ENCODE peak calls at places on chromosomes 12 and 14, in six cellular contexts. One of them, this sample, is unnamed.

GRCh38 chr14:66163023-66163422 is 323.1 kb upstream of the CCDC196 start:
- DNase-seq in tibial artery: no peak
- DNase-seq in psoas muscle: no peak
- DNase-seq in transverse colon: no peak
- DNase-seq in pancreas: no peak
- DNase-seq in uterus: no peak
- DNase-seq in this sample: no peak

GRCh38 chr12:76920182-76921014 is 41.6 kb upstream of the CSRP2 start:
- DNase-seq in uterus: no peak
- DNase-seq in pancreas: no peak
- DNase-seq in tibial artery: no peak
- DNase-seq in transverse colon: no peak
- DNase-seq in psoas muscle: no peak
- DNase-seq in this sample: no peak

GRCh38 chr12:132429122-132429931 is 60.6 kb upstream of the FBRSL1 start:
- DNase-seq in psoas muscle: no peak
- DNase-seq in uterus: no peak
- DNase-seq in tibial artery: no peak
- DNase-seq in transverse colon: no peak
- DNase-seq in pancreas: peak
- DNase-seq in this sample: no peak

GRCh38 chr12:104632724-104633181 is 176.0 kb downstream of the CHST11 start:
- DNase-seq in psoas muscle: no peak
- DNase-seq in uterus: peak
- DNase-seq in tibial artery: no peak
- DNase-seq in transverse colon: no peak
- DNase-seq in pancreas: no peak
- DNase-seq in this sample: no peak

GRCh38 chr14:20429801-20430669 is 5.9 kb downstream of the KLHL33 start:
- DNase-seq in uterus: no peak
- DNase-seq in transverse colon: peak
- DNase-seq in tibial artery: no peak
- DNase-seq in pancreas: no peak
- DNase-seq in psoas muscle: no peak
- DNase-seq in this sample: no peak

GRCh38 chr12:116916122-116916521 is 5.4 kb downstream of the FBXW8 start:
- DNase-seq in psoas muscle: no peak
- DNase-seq in uterus: no peak
- DNase-seq in pancreas: no peak
- DNase-seq in transverse colon: no peak
- DNase-seq in tibial artery: no peak
- DNase-seq in this sample: no peak

GRCh38 chr14:85233756-85234545 is 296.0 kb upstream of the FLRT2 start:
- DNase-seq in transverse colon: no peak
- DNase-seq in pancreas: no peak
- DNase-seq in uterus: no peak
- DNase-seq in tibial artery: no peak
- DNase-seq in psoas muscle: no peak
- DNase-seq in this sample: no peak

GRCh38 chr14:32706672-32707071 is 232.0 kb upstream of the NPAS3 start:
- DNase-seq in pancreas: no peak
- DNase-seq in transverse colon: no peak
- DNase-seq in tibial artery: no peak
- DNase-seq in psoas muscle: no peak
- DNase-seq in uterus: no peak
- DNase-seq in this sample: no peak

GRCh38 chr12:58387199-58387598 is 445.8 kb downstream of the ATP23 start:
- DNase-seq in transverse colon: no peak
- DNase-seq in uterus: no peak
- DNase-seq in pancreas: no peak
- DNase-seq in psoas muscle: no peak
- DNase-seq in tibial artery: no peak
- DNase-seq in this sample: no peak

GRCh38 chr14:81533536-81534343 is at the start of gene SEL1L:
- DNase-seq in tibial artery: peak
- DNase-seq in psoas muscle: peak
- DNase-seq in transverse colon: peak
- DNase-seq in uterus: peak
- DNase-seq in pancreas: peak
- DNase-seq in this sample: peak
- H3K27ac ChIP-seq in tibial artery: peak
- H3K27ac ChIP-seq in psoas muscle: peak
- H3K27ac ChIP-seq in transverse colon: peak
- H3K27ac ChIP-seq in uterus: peak
- H3K27ac ChIP-seq in pancreas: peak
- H3K27ac ChIP-seq in this sample: peak

DNA sequence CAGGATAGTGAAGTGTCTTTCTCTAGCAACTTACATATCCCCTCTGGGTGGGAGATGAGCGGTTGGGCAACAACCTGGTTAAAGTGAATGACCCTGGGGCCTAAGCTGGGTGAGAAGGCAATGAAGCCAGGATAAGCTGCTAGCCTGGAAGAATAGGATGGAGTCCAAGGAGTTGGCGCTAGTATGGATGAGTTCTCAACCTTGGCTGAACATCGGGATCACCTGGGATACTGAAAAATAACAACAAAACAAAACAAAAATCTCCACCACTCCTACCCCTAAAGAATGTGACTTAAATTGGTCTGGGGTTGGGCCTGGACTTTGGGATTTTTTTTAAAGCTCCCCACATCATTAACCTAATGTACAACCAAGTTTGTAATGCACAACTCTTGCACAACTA is 4.8 kb upstream of the RPS6KA5 start:
- DNase-seq in uterus: peak
- DNase-seq in tibial artery: no peak
- DNase-seq in transverse colon: no peak
- DNase-seq in psoas muscle: no peak
- DNase-seq in pancreas: no peak
- DNase-seq in this sample: no peak
- H3K27ac ChIP-seq in uterus: no peak
- H3K27ac ChIP-seq in tibial artery: no peak
- H3K27ac ChIP-seq in transverse colon: peak
- H3K27ac ChIP-seq in psoas muscle: no peak
- H3K27ac ChIP-seq in pancreas: no peak
- H3K27ac ChIP-seq in this sample: no peak

GRCh38 chr14:87268997-87269396 is 724.0 kb downstream of the GALC start:
- DNase-seq in pancreas: no peak
- DNase-seq in psoas muscle: no peak
- DNase-seq in tibial artery: no peak
- DNase-seq in uterus: no peak
- DNase-seq in transverse colon: no peak
- DNase-seq in this sample: no peak
- H3K27ac ChIP-seq in pancreas: no peak
- H3K27ac ChIP-seq in psoas muscle: no peak
- H3K27ac ChIP-seq in tibial artery: no peak
- H3K27ac ChIP-seq in uterus: no peak
- H3K27ac ChIP-seq in transverse colon: no peak
- H3K27ac ChIP-seq in this sample: no peak

DNA sequence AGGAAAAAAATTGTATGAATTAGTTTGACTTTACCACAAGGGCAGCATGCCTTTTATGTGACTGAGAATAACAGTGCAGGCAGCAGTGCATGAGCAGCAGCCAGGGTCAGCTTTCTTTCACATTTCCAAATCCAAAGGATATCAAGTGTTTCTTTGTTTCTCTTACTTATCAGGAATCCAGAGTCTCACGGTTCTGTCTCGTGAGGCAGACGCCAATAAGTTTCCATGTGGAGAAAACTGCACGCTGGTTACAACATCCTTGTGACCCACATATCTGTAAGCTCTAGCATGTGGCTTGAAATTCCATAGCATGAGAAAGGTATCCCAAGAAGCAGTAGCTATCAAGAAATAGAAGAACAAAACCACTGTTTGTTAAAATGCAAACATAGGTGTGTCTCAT is 27.6 kb downstream of the GALNT4 start:
- DNase-seq in transverse colon: no peak
- DNase-seq in pancreas: no peak
- DNase-seq in uterus: no peak
- DNase-seq in psoas muscle: no peak
- DNase-seq in tibial artery: no peak
- DNase-seq in this sample: no peak
- H3K27ac ChIP-seq in transverse colon: no peak
- H3K27ac ChIP-seq in pancreas: peak
- H3K27ac ChIP-seq in uterus: no peak
- H3K27ac ChIP-seq in psoas muscle: no peak
- H3K27ac ChIP-seq in tibial artery: no peak
- H3K27ac ChIP-seq in this sample: no peak

GRCh38 chr12:50569321-50569720 is 64.5 kb downstream of the DIP2B start:
- DNase-seq in psoas muscle: no peak
- DNase-seq in pancreas: no peak
- DNase-seq in tibial artery: no peak
- DNase-seq in transverse colon: no peak
- DNase-seq in uterus: no peak
- DNase-seq in this sample: no peak

GRCh38 chr12:50568338-50569155 is 63.8 kb downstream of the DIP2B start:
- DNase-seq in uterus: no peak
- DNase-seq in transverse colon: no peak
- DNase-seq in psoas muscle: no peak
- DNase-seq in tibial artery: no peak
- DNase-seq in pancreas: no peak
- DNase-seq in this sample: no peak

GRCh38 chr12:50569876-50570275 is 65.1 kb downstream of the DIP2B start:
- DNase-seq in psoas muscle: no peak
- DNase-seq in uterus: no peak
- DNase-seq in transverse colon: no peak
- DNase-seq in pancreas: no peak
- DNase-seq in tibial artery: no peak
- DNase-seq in this sample: no peak

GRCh38 chr12:50566066-50566465 is 61.3 kb downstream of the DIP2B start:
- DNase-seq in psoas muscle: no peak
- DNase-seq in pancreas: no peak
- DNase-seq in uterus: no peak
- DNase-seq in transverse colon: no peak
- DNase-seq in tibial artery: no peak
- DNase-seq in this sample: no peak

DNA sequence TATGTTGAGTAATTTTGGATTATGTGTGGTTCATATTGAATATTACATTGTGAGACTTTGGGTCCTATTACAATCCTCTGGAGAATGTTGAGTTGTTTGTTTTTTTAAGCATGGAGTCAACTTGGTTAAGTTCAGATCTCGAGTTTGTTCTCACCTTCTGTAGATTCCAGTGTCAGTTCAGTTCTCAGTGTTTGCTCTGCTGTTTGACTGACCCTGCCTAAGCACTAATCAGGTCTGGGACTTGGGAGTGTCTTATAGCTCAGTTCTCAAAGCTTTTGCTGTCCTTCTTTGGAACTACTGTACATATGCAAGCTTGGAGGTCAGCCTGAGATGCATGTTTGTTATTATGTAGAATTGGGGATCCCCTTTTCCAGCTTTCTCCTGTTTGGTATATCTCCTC is 63.1 kb downstream of the DIP2B start:
- DNase-seq in pancreas: no peak
- DNase-seq in psoas muscle: no peak
- DNase-seq in tibial artery: no peak
- DNase-seq in uterus: no peak
- DNase-seq in transverse colon: no peak
- DNase-seq in this sample: no peak
- H3K27ac ChIP-seq in pancreas: peak
- H3K27ac ChIP-seq in psoas muscle: peak
- H3K27ac ChIP-seq in tibial artery: peak
- H3K27ac ChIP-seq in uterus: peak
- H3K27ac ChIP-seq in transverse colon: peak
- H3K27ac ChIP-seq in this sample: peak

GRCh38 chr12:89117448-89118034 is 234.8 kb downstream of the DUSP6 start:
- DNase-seq in transverse colon: peak
- DNase-seq in psoas muscle: no peak
- DNase-seq in uterus: no peak
- DNase-seq in pancreas: peak
- DNase-seq in tibial artery: no peak
- DNase-seq in this sample: no peak
- H3K27ac ChIP-seq in transverse colon: no peak
- H3K27ac ChIP-seq in psoas muscle: no peak
- H3K27ac ChIP-seq in uterus: no peak
- H3K27ac ChIP-seq in pancreas: peak
- H3K27ac ChIP-seq in tibial artery: no peak
- H3K27ac ChIP-seq in this sample: no peak

GRCh38 chr12:6943719-6944380 is at the start of the genes C12orf57 and RNU7-1:
- DNase-seq in uterus: peak
- DNase-seq in pancreas: peak
- DNase-seq in tibial artery: peak
- DNase-seq in psoas muscle: peak
- DNase-seq in transverse colon: peak
- DNase-seq in this sample: peak
- H3K27ac ChIP-seq in uterus: peak
- H3K27ac ChIP-seq in pancreas: peak
- H3K27ac ChIP-seq in tibial artery: peak
- H3K27ac ChIP-seq in psoas muscle: peak
- H3K27ac ChIP-seq in transverse colon: peak
- H3K27ac ChIP-seq in this sample: peak

GRCh38 chr14:87186745-87187144 is 806.2 kb downstream of the GALC start:
- DNase-seq in pancreas: no peak
- DNase-seq in uterus: no peak
- DNase-seq in transverse colon: no peak
- DNase-seq in psoas muscle: no peak
- DNase-seq in tibial artery: no peak
- DNase-seq in this sample: no peak

GRCh38 chr14:87184180-87184579 is 808.8 kb downstream of the GALC start:
- DNase-seq in tibial artery: no peak
- DNase-seq in uterus: no peak
- DNase-seq in transverse colon: no peak
- DNase-seq in psoas muscle: no peak
- DNase-seq in pancreas: no peak
- DNase-seq in this sample: no peak

DNA sequence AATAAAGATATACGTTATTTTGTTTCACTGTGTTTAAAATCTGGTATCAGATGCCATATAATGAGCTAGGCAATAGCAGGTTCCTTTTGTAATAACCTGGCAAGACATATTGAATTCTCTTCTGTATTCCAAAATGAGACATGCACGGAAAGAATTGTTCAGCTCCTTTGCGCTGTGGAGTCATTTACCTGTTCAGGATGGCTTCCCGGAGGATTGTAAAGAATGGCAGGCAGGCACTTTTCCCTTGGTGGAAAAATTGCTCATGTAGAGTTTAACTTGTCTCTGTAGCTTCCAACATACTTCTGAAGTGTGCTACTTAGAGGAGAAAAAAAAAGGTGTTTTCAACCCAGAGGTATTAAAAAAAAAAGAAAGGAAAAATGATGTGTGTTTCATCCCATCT is 805.2 kb downstream of the GALC start:
- DNase-seq in pancreas: no peak
- DNase-seq in uterus: no peak
- DNase-seq in psoas muscle: no peak
- DNase-seq in transverse colon: no peak
- DNase-seq in tibial artery: no peak
- DNase-seq in this sample: no peak
- H3K27ac ChIP-seq in pancreas: no peak
- H3K27ac ChIP-seq in uterus: no peak
- H3K27ac ChIP-seq in psoas muscle: no peak
- H3K27ac ChIP-seq in transverse colon: no peak
- H3K27ac ChIP-seq in tibial artery: no peak
- H3K27ac ChIP-seq in this sample: no peak